ENCODE peak calls at places on chromosomes 1 and 21, in seven cellular contexts. G, R, T, X, Z, F and B are unnamed samples.

GRCh38 chr1:180165509-180166435 is 11.1 kb downstream of the QSOX1 start:
- DNase-seq in G (no peak), R (no peak), T (no peak), X (no peak), Z (peak; percentile 97), F (no peak), B (no peak)

GRCh38 chr1:59136541-59137335 is 160.2 kb upstream of the FGGY start:
- DNase-seq in G (no peak), R (no peak), T (no peak), X (no peak), Z (peak; percentile 17), F (no peak), B (no peak)

GRCh38 chr1:68426594-68426993 is 23.2 kb downstream of the RPE65 start:
- DNase-seq in G (no peak), R (no peak), T (no peak), X (no peak), Z (no peak), F (no peak), B (no peak)

GRCh38 chr1:27522860-27523665 is 33.1 kb upstream of the WASF2 start:
- DNase-seq in G (no peak), R (peak; percentile 79), T (peak; percentile 68), X (no peak), Z (no peak), F (peak; percentile 66), B (no peak)

GRCh38 chr1:50422946-50423669 is at the start of gene DMRTA2:
- DNase-seq in G (peak; percentile 84), R (peak; percentile 71), T (peak; percentile 87), X (no peak), Z (no peak), F (peak; percentile 35), B (peak; percentile 84)

GRCh38 chr1:71521655-71522264 is 440.9 kb upstream of the ZRANB2 start:
- DNase-seq in G (no peak), R (peak; percentile 40), T (no peak), X (peak; percentile 43), Z (peak; percentile 13), F (peak; percentile 29), B (peak; percentile 8)

GRCh38 chr1:74246266-74246665 is 11.1 kb downstream of the TNNI3K start:
- DNase-seq in G (no peak), R (no peak), T (no peak), X (peak; percentile 6), Z (no peak), F (no peak), B (no peak)

GRCh38 chr21:32442566-32443318 is 30.2 kb downstream of the EVA1C start:
- DNase-seq in G (no peak), R (no peak), T (no peak), X (no peak), Z (no peak), F (no peak), B (no peak)

GRCh38 chr1:59427155-59427554 is 130.3 kb downstream of the FGGY start:
- DNase-seq in G (no peak), R (peak; percentile 56), T (no peak), X (peak; percentile 83), Z (peak; percentile 94), F (no peak), B (no peak)

GRCh38 chr1:207831517-207832327 is 79.2 kb downstream of the CD34 start:
- DNase-seq in G (no peak), R (no peak), T (no peak), X (peak; percentile 75), Z (no peak), F (peak; percentile 66), B (no peak)

GRCh38 chr1:21154717-21155116 is 22.0 kb downstream of the EIF4G3 start:
- DNase-seq in G (no peak), R (no peak), T (no peak), X (peak; percentile 49), Z (no peak), F (peak; percentile 33), B (no peak)
- H3K4ac ChIP-seq in G (no peak overlapping the region), R (no peak overlapping the region), T (no peak overlapping the region), X (no peak overlapping the region), Z (no peak overlapping the region), F (no peak overlapping the region), B (no peak overlapping the region)

GRCh38 chr1:42328047-42328625 is 6.9 kb downstream of the FOXJ3 start:
- DNase-seq in G (no peak), R (no peak), T (no peak), X (no peak), Z (no peak), F (no peak), B (no peak)
- H3K4me1 ChIP-seq in G (no peaks in the 10 kb centered on the region), R (peaks cover 3% of the 10 kb centered on the region), T (no peaks in the 10 kb centered on the region), X (no peaks in the 10 kb centered on the region), Z (no peaks in the 10 kb centered on the region), F (peaks cover 1% of the 10 kb centered on the region), B (no peaks in the 10 kb centered on the region)

GRCh38 chr1:7652551-7653098 is 118.5 kb upstream of the VAMP3 start:
- DNase-seq in G (no peak), R (no peak), T (no peak), X (no peak), Z (no peak), F (no peak), B (no peak)

GRCh38 chr1:7654725-7655124 is 116.4 kb upstream of the VAMP3 start:
- DNase-seq in G (no peak), R (no peak), T (no peak), X (no peak), Z (no peak), F (no peak), B (no peak)

GRCh38 chr1:7656821-7657220 is 114.3 kb upstream of the VAMP3 start:
- DNase-seq in G (no peak), R (no peak), T (no peak), X (no peak), Z (no peak), F (no peak), B (no peak)

GRCh38 chr1:7657287-7658126 is 113.6 kb upstream of the VAMP3 start:
- DNase-seq in G (no peak), R (no peak), T (no peak), X (no peak), Z (no peak), F (no peak), B (no peak)

GRCh38 chr1:7655354-7655753 is 115.7 kb upstream of the VAMP3 start:
- DNase-seq in G (no peak), R (no peak), T (no peak), X (no peak), Z (no peak), F (no peak), B (no peak)
- H3K4ac ChIP-seq in G (no peak overlapping the region), R (no peak overlapping the region), T (no peak overlapping the region), X (no peak overlapping the region), Z (no peak overlapping the region), F (no peak overlapping the region), B (no peak overlapping the region)

GRCh38 chr1:178536844-178537371 is 24.0 kb downstream of the TEX35 start:
- DNase-seq in G (no peak), R (peak; percentile 65), T (no peak), X (peak; percentile 99), Z (peak; percentile 95), F (peak; percentile 84), B (no peak)
- H3K4me1 ChIP-seq in G (no peaks in the 10 kb centered on the region), R (peaks cover 2% of the 10 kb centered on the region), T (no peaks in the 10 kb centered on the region), X (peaks cover 41% of the 10 kb centered on the region), Z (peaks cover 9% of the 10 kb centered on the region), F (peaks cover 45% of the 10 kb centered on the region), B (peaks cover 3% of the 10 kb centered on the region)

GRCh38 chr1:238063454-238063853 is 172.7 kb upstream of the ZP4 start:
- DNase-seq in G (no peak), R (no peak), T (no peak), X (peak; percentile 55), Z (no peak), F (peak; percentile 17), B (no peak)
- H3K4ac ChIP-seq in G (no peak overlapping the region), R (no peak overlapping the region), T (no peak overlapping the region), X (no peak overlapping the region), Z (no peak overlapping the region), F (no peak overlapping the region), B (no peak overlapping the region)

GRCh38 chr1:205670143-205670431 is 10.2 kb downstream of the SLC45A3 start:
- DNase-seq in G (no peak), R (no peak), T (no peak), X (no peak), Z (no peak), F (no peak), B (no peak)

GRCh38 chr1:205670611-205671430 is 9.5 kb downstream of the SLC45A3 start:
- DNase-seq in G (no peak), R (peak; percentile 75), T (peak; percentile 70), X (no peak), Z (no peak), F (no peak), B (peak; percentile 83)

GRCh38 chr1:205667909-205668643 is 12.2 kb downstream of the SLC45A3 start:
- DNase-seq in G (no peak), R (no peak), T (no peak), X (no peak), Z (no peak), F (no peak), B (no peak)

GRCh38 chr1:205669341-205670142 is 10.8 kb downstream of the SLC45A3 start:
- DNase-seq in G (no peak), R (no peak), T (no peak), X (no peak), Z (no peak), F (peak; percentile 15), B (no peak)

DNA sequence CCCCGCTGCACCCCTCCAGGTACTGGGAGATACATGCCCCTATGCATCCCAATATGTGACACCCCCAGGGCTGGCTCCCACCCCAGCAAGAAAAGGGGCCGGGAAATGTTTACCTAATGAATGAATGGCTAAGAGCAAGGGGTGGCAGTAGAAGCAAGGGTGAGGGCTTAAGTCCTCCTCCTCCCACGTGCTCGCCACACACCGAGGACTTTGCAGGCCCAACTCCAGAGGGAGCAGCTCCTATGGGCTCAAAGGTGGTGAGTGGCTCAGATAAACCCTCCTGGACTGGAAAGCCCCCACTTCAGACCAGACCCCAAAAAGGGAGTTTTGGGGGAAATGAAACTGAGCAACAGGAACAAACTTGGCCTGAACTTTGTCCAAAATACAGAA is 11.4 kb downstream of the SLC45A3 start:
- DNase-seq in G (no peak), R (no peak), T (no peak), X (no peak), Z (no peak), F (no peak), B (no peak)
- H3K4me1 ChIP-seq in G (peaks cover 19% of the 10 kb centered on the region), R (peaks cover 10% of the 10 kb centered on the region), T (peaks cover 17% of the 10 kb centered on the region), X (peaks cover 10% of the 10 kb centered on the region), Z (peaks cover 10% of the 10 kb centered on the region), F (peaks cover 54% of the 10 kb centered on the region), B (peaks cover 50% of the 10 kb centered on the region)